ENCODE peak calls at places on chromosome 18, in five cellular contexts. K is mesothelial cell of epicardium; F is CD8-positive, alpha-beta T cell; T is stimulated activated CD4-positive, alpha-beta T cell treated with anti-CD3 and anti-CD28 coated beads, Interleukin-12 subunit alpha, Interleukin-12 subunit beta, amount 100 ng/mL, for 4 hours; Q is HT-29. O is an unnamed sample.
A peak's percentile ranks its signal among the peaks of the same experiment; 100 is the strongest.

GRCh38 chr18:58205087-58205779 is 161.2 kb downstream of the NEDD4L start:
- DNase-seq in K (no peak), F (no peak), T (no peak), Q (no peak), O (no peak)

GRCh38 chr18:79570266-79571201 is 109.1 kb upstream of the CTDP1 start:
- DNase-seq in K (peak; percentile 35), F (no peak), T (no peak), Q (no peak), O (no peak)

GRCh38 chr18:30415903-30416302 is 626.6 kb downstream of the DSC3 start:
- DNase-seq in K (no peak), F (no peak), T (no peak), Q (no peak), O (no peak)

GRCh38 chr18:49561127-49561376 is 805 bp upstream of the LIPG start:
- DNase-seq in K (peak; percentile 53), F (no peak), T (no peak), Q (no peak), O (no peak)

GRCh38 chr18:35371412-35372195 is 5.5 kb downstream of the ZNF396 start:
- DNase-seq in K (no peak), F (no peak), T (no peak), Q (no peak), O (no peak)

GRCh38 chr18:42365550-42365949 is 410.5 kb downstream of the PIK3C3 start:
- DNase-seq in K (no peak), F (no peak), T (no peak), Q (no peak), O (no peak)

GRCh38 chr18:23645561-23645960 is 17.1 kb downstream of the ANKRD29 start:
- DNase-seq in K (no peak), F (no peak), T (no peak), Q (no peak), O (no peak)

GRCh38 chr18:50286391-50287027 is 983 bp downstream of the CXXC1 start:
- DNase-seq in K (peak; percentile 36), F (peak; percentile 23), T (no peak), Q (peak; percentile 5), O (no peak)

GRCh38 chr18:74899554-74899953 is 301.9 kb downstream of the ZNF407 start:
- DNase-seq in K (no peak), F (no peak), T (no peak), Q (no peak), O (no peak)

GRCh38 chr18:61896767-61897166 is 4.0 kb upstream of the RNF152 start:
- DNase-seq in K (no peak), F (no peak), T (no peak), Q (no peak), O (peak; percentile 70)

GRCh38 chr18:68803371-68803770 is 5.5 kb downstream of the CCDC102B start:
- DNase-seq in K (no peak), F (no peak), T (no peak), Q (no peak), O (peak; percentile 54)

GRCh38 chr18:33440011-33440383 is 524 bp downstream of the CCDC178 start:
- DNase-seq in K (peak; percentile 67), F (no peak), T (no peak), Q (no peak), O (peak; percentile 40)

GRCh38 chr18:37207343-37207742 is 358.3 kb downstream of the CELF4 start:
- DNase-seq in K (no peak), F (no peak), T (no peak), Q (peak; percentile 7), O (no peak)

GRCh38 chr18:41323044-41323443 is 632.0 kb upstream of the PIK3C3 start:
- DNase-seq in K (no peak), F (no peak), T (no peak), Q (no peak), O (no peak)

GRCh38 chr18:77016936-77017335 is 115.6 kb downstream of the MBP start:
- DNase-seq in K (no peak), F (no peak), T (no peak), Q (no peak), O (no peak)

GRCh38 chr18:36187826-36188721 is 777 bp downstream of the MOCOS start:
- DNase-seq in K (no peak), F (no peak), T (no peak), Q (peak; percentile 50), O (no peak)

GRCh38 chr18:22115573-22115972 is 53.8 kb upstream of the GATA6 start:
- DNase-seq in K (no peak), F (no peak), T (no peak), Q (no peak), O (peak; percentile 14)

GRCh38 chr18:29418136-29418535 is 1241.2 kb upstream of the CDH2 start:
- DNase-seq in K (no peak), F (no peak), T (no peak), Q (no peak), O (no peak)

GRCh38 chr18:65544701-65545100 is 206.1 kb upstream of the CDH7 start:
- DNase-seq in K (no peak), F (no peak), T (no peak), Q (no peak), O (no peak)

GRCh38 chr18:49476664-49477411 is 10.2 kb downstream of the C18orf32 start:
- DNase-seq in K (no peak), F (no peak), T (no peak), Q (peak; percentile 23), O (peak; percentile 10)

GRCh38 chr18:48728204-48728833 is 189.5 kb downstream of the CTIF start:
- DNase-seq in K (no peak), F (no peak), T (no peak), Q (no peak), O (no peak)

GRCh38 chr18:44134447-44134846 is 546.2 kb upstream of the SETBP1 start:
- DNase-seq in K (no peak), F (no peak), T (no peak), Q (no peak), O (no peak)

GRCh38 chr18:54787616-54788015 is 40.7 kb upstream of the RAB27B start:
- DNase-seq in K (no peak), F (no peak), T (no peak), Q (no peak), O (no peak)

GRCh38 chr18:31684279-31685096 is at the start of gene B4GALT6:
- DNase-seq in K (peak; percentile 61), F (peak; percentile 17), T (peak; percentile 30), Q (no peak), O (no peak)

GRCh38 chr18:6885992-6886823 is 156.7 kb downstream of the ARHGAP28 start:
- DNase-seq in K (peak; percentile 62), F (no peak), T (no peak), Q (peak; percentile 76), O (peak; percentile 50)

GRCh38 chr18:36300211-36300610 is 2.7 kb downstream of the FHOD3 start:
- DNase-seq in K (no peak), F (no peak), T (no peak), Q (no peak), O (no peak)

GRCh38 chr18:48408727-48409590 is at the start of gene ZBTB7C:
- DNase-seq in K (peak; percentile 55), F (no peak), T (peak; percentile 13), Q (peak; percentile 31), O (no peak)

GRCh38 chr18:75341897-75342296 is 85.6 kb downstream of the SMIM21 start:
- DNase-seq in K (no peak), F (no peak), T (no peak), Q (no peak), O (no peak)

GRCh38 chr18:79571221-79572092 is 108.1 kb upstream of the CTDP1 start:
- DNase-seq in K (peak; percentile 34), F (no peak), T (no peak), Q (no peak), O (no peak)

O was measured in mucosa of gallbladder.